ENCODE peak calls at places on chromosomes 7 and 10, in four cellular contexts. O, Z, L and A are unnamed samples.

GRCh38 chr7:64849924-64850499 is 53.1 kb upstream of the ZNF273 start:
- DNase-seq in O (no peak), Z (no peak), L (no peak), A (no peak)

GRCh38 chr10:93894516-93895378 is 969 bp downstream of the SLC35G1 start:
- DNase-seq in O (no peak), Z (peak), L (no peak), A (no peak)

GRCh38 chr10:44703241-44704155 is 207.6 kb upstream of the TMEM72 start:
- DNase-seq in O (no peak), Z (no peak), L (no peak), A (no peak)

GRCh38 chr7:64807731-64808365 is 13.6 kb downstream of the ZNF138 start:
- DNase-seq in O (no peak), Z (no peak), L (no peak), A (no peak)

GRCh38 chr7:155358948-155359712 is 61.5 kb downstream of the INSIG1 start:
- DNase-seq in O (no peak), Z (no peak), L (no peak), A (no peak)

GRCh38 chr7:157432957-157433576 is 96.3 kb downstream of the DNAJB6 start:
- DNase-seq in O (peak), Z (peak), L (no peak), A (peak)

GRCh38 chr7:54292171-54292925 is 249.8 kb upstream of the VSTM2A start:
- DNase-seq in O (peak), Z (no peak), L (no peak), A (no peak)

GRCh38 chr10:123655763-123656162 is 10.4 kb upstream of the GPR26 start:
- DNase-seq in O (peak), Z (no peak), L (no peak), A (no peak)

GRCh38 chr7:45920543-45921380 is at the start of gene IGFBP3:
- DNase-seq in O (peak), Z (peak), L (no peak), A (no peak)

GRCh38 chr10:110499796-110500514 is 2.2 kb downstream of the DUSP5 start:
- DNase-seq in O (no peak), Z (no peak), L (no peak), A (peak)

GRCh38 chr7:121366852-121367431 is 29.2 kb downstream of the FAM3C start:
- DNase-seq in O (no peak), Z (peak), L (peak), A (peak)

GRCh38 chr7:79930604-79931003 is 204.0 kb upstream of the GNAI1 start:
- DNase-seq in O (no peak), Z (no peak), L (no peak), A (no peak)
- TF ChIP-seq FOXJ3 in O (no peak), Z (no peak), L (no peak), A (no peak)

DNA sequence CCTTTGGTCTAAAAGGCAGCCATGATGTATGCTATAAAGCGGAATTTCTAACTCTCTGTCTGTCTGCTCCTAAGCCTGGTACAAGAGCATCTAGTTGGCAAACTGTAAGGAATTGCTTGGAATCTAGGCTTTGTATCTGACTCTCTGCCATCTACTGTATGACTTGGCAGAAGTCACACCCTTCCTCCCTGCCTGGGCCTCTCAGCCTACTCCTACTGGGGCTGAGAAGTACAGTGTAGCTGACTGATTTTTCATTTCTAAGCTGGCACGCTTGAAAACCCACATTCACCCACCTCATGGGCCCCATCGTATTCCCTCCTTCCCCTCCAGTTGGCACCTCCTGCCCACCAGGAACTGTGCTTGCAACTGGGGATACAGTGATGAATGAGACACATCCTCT is 435.2 kb downstream of the PLXNA4 start:
- DNase-seq in O (no peak), Z (no peak), L (no peak), A (no peak)
- TF ChIP-seq FOXJ3 in O (no peak), Z (no peak), L (no peak), A (no peak)

GRCh38 chr7:123184271-123184670 is 15.5 kb downstream of the SLC13A1 start:
- DNase-seq in O (no peak), Z (no peak), L (no peak), A (no peak)

GRCh38 chr7:123183431-123183830 is 16.3 kb downstream of the SLC13A1 start:
- DNase-seq in O (no peak), Z (no peak), L (no peak), A (no peak)

GRCh38 chr7:123191132-123191531 is 8.6 kb downstream of the SLC13A1 start:
- DNase-seq in O (no peak), Z (no peak), L (peak), A (no peak)

GRCh38 chr7:123190109-123190831 is 9.5 kb downstream of the SLC13A1 start:
- DNase-seq in O (no peak), Z (no peak), L (no peak), A (no peak)

GRCh38 chr7:123185756-123186155 is 14.0 kb downstream of the SLC13A1 start:
- DNase-seq in O (no peak), Z (no peak), L (no peak), A (no peak)
- TF ChIP-seq FOXJ3 in O (no peak), Z (no peak), L (no peak), A (no peak)

GRCh38 chr10:65348637-65349036 is 1577.2 kb upstream of the LRRTM3 start:
- DNase-seq in O (peak), Z (no peak), L (no peak), A (no peak)
- TF ChIP-seq FOXJ3 in O (no peak), Z (no peak), L (no peak), A (no peak)

GRCh38 chr7:50502001-50502684 is 52.0 kb upstream of the FIGNL1 start:
- DNase-seq in O (no peak), Z (no peak), L (no peak), A (peak)
- TF ChIP-seq FOXJ3 in O (no peak), Z (no peak), L (no peak), A (no peak)

DNA sequence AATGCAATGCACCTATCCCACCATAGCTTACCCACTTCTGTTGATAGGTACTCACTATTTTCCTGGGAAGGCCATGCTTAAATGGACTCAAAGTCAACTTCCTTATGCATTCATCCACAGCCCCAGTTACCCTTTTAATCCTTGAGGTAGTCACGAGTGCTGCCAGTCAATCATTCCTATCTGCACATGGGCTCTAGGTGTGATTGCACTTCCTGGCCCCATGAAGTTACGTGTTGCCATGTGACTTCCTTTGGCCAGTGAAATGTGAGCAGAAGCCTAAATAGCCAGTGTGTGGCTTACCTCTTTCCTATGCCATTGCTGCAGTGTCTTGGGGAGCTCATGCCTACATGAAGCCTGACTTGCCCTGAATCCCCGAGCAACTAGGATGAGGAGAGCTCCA is 23.5 kb upstream of the EIF5AL1 start:
- DNase-seq in O (no peak), Z (no peak), L (no peak), A (no peak)
- TF ChIP-seq FOXJ3 in O (no peak), Z (no peak), L (no peak), A (no peak)

GRCh38 chr7:16318989-16319915 is 102.1 kb downstream of the CRPPA start:
- DNase-seq in O (no peak), Z (no peak), L (no peak), A (no peak)
- TF ChIP-seq FOXJ3 in O (no peak), Z (no peak), L (no peak), A (no peak)

GRCh38 chr10:63718006-63718405 is 196.8 kb downstream of the REEP3 start:
- DNase-seq in O (no peak), Z (no peak), L (no peak), A (no peak)
- TF ChIP-seq FOXJ3 in O (no peak), Z (no peak), L (no peak), A (no peak)